ENCODE peak calls at places on chromosomes 13 and 19, in six cellular contexts. B is tibial artery, H is NB4, R is brain microvascular endothelial cell, J is lung, A is aorta. G is an unnamed sample.

GRCh38 chr19:4597975-4598671 is 38.6 kb upstream of the SEMA6B start:
- DNase-seq in B (no peak), R (peak; percentile 19), A (no peak), J (no peak), H (peak; percentile 55), G (no peak)

GRCh38 chr13:25247345-25247744 is 39.9 kb downstream of the MTMR6 start:
- DNase-seq in H (no peak), B (no peak), R (no peak), A (no peak), J (no peak), G (no peak)

GRCh38 chr13:110819203-110820014 is 95.5 kb downstream of the ANKRD10 start:
- DNase-seq in J (peak; percentile 73), B (peak; percentile 87), R (peak; percentile 60), A (peak; percentile 93), H (peak; percentile 82), G (no peak)

GRCh38 chr13:98476106-98476505 is 100.8 kb downstream of the STK24 start:
- DNase-seq in J (no peak), A (no peak), B (no peak), R (no peak), H (no peak), G (no peak)

GRCh38 chr13:27007166-27007565 is 164.4 kb downstream of the USP12 start:
- DNase-seq in H (no peak), A (no peak), R (no peak), J (no peak), B (no peak), G (peak; percentile 45)

GRCh38 chr19:42191855-42192254 is 25.6 kb downstream of the DEDD2 start:
- DNase-seq in R (no peak), B (no peak), H (no peak), A (no peak), J (peak; percentile 57), G (no peak)

GRCh38 chr19:3821857-3822364 is 35.7 kb upstream of the MATK start:
- DNase-seq in J (peak; percentile 71), B (peak; percentile 74), H (peak; percentile 79), R (peak; percentile 30), A (peak; percentile 88), G (no peak)

GRCh38 chr19:5706876-5707573 is 12.9 kb downstream of the LONP1 start:
- DNase-seq in B (no peak), R (no peak), J (no peak), H (no peak), A (peak; percentile 74), G (no peak)

GRCh38 chr19:15223649-15224371 is 8.4 kb downstream of the EPHX3 start:
- DNase-seq in B (no peak), A (no peak), J (no peak), R (no peak), H (no peak), G (no peak)

GRCh38 chr19:53881482-53882390 is at the start of gene PRKCG:
- DNase-seq in R (no peak), A (peak; percentile 81), J (peak; percentile 31), H (peak; percentile 55), B (no peak), G (no peak)

GRCh38 chr19:35639863-35640262 is 1.7 kb upstream of the ETV2 start:
- DNase-seq in A (no peak), B (no peak), J (no peak), R (no peak), H (no peak), G (no peak)

GRCh38 chr13:21670006-21670882 is 629 bp upstream of the FGF9 start:
- DNase-seq in B (peak; percentile 70), H (peak; percentile 69), R (peak; percentile 13), J (no peak), A (peak; percentile 84), G (no peak)

GRCh38 chr13:40982772-40983171 is 36.3 kb downstream of the ELF1 start:
- DNase-seq in R (peak; percentile 74), H (peak; percentile 90), J (no peak), B (no peak), A (no peak), G (no peak)

GRCh38 chr13:112955956-112956355 is 13.1 kb upstream of the MCF2L start:
- DNase-seq in H (no peak), R (no peak), J (no peak), B (peak; percentile 38), A (no peak), G (no peak)

GRCh38 chr13:102693781-102694180 is 1.1 kb downstream of the METTL21C start:
- DNase-seq in A (no peak), J (no peak), R (no peak), B (no peak), H (no peak), G (no peak)

GRCh38 chr19:47446534-47447469 is 24.9 kb downstream of the SLC8A2 start:
- DNase-seq in B (no peak), H (peak; percentile 73), R (no peak), J (peak; percentile 35), A (no peak), G (no peak)

GRCh38 chr19:31110331-31110730 is 238.9 kb downstream of the TSHZ3 start:
- DNase-seq in R (no peak), H (peak; percentile 16), A (no peak), B (no peak), J (no peak), G (no peak)

GRCh38 chr13:99990045-99990977 is 8.7 kb downstream of the ZIC2 start:
- DNase-seq in J (no peak), A (peak; percentile 56), H (no peak), R (no peak), B (no peak), G (no peak)

GRCh38 chr13:99812611-99813010 is 159.0 kb downstream of the ZIC5 start:
- DNase-seq in B (no peak), R (peak; percentile 69), A (no peak), J (no peak), H (no peak), G (no peak)

GRCh38 chr13:42258747-42259146 is 13.2 kb upstream of the AKAP11 start:
- DNase-seq in R (no peak), A (no peak), H (no peak), B (no peak), J (no peak), G (no peak)

GRCh38 chr13:40519637-40520036 is 146.8 kb downstream of the FOXO1 start:
- DNase-seq in J (no peak), B (peak; percentile 71), H (no peak), R (no peak), A (no peak), G (no peak)

GRCh38 chr13:20231839-20232555 is at the start of gene GJB6:
- DNase-seq in B (no peak), H (no peak), J (no peak), A (no peak), R (no peak), G (no peak)

GRCh38 chr19:5001547-5002131 is 32.7 kb downstream of the KDM4B start:
- DNase-seq in B (no peak), J (no peak), H (peak; percentile 62), A (no peak), R (peak; percentile 57), G (no peak)

GRCh38 chr19:49613374-49613773 is 22.4 kb downstream of the PRR12 start:
- DNase-seq in H (no peak), R (peak; percentile 16), B (no peak), J (no peak), A (no peak), G (no peak)

GRCh38 chr19:53583181-53583580 is 45.2 kb downstream of the ZNF331 start:
- DNase-seq in R (no peak), J (no peak), H (no peak), B (no peak), A (no peak), G (no peak)

GRCh38 chr13:27194895-27195764 is 23.5 kb upstream of the USP12 start:
- DNase-seq in H (peak; percentile 77), A (no peak), B (no peak), R (peak; percentile 92), J (no peak), G (no peak)

GRCh38 chr19:24033962-24034342 is 53.0 kb upstream of the ZNF254 start:
- DNase-seq in H (peak; percentile 77), R (peak; percentile 70), A (peak; percentile 79), J (peak; percentile 63), B (peak; percentile 70), G (peak; percentile 71)

GRCh38 chr19:49150106-49150943 is 4.9 kb downstream of the HRC start:
- DNase-seq in H (peak; percentile 83), J (peak; percentile 76), R (peak; percentile 64), B (peak; percentile 90), A (peak; percentile 93), G (peak; percentile 88)

GRCh38 chr13:105116966-105117365 is 1418.5 kb downstream of the EFNB2 start:
- DNase-seq in A (no peak), B (no peak), J (no peak), H (no peak), R (no peak), G (no peak)

GRCh38 chr19:1213391-1214286 is 8.1 kb downstream of the STK11 start:
- DNase-seq in B (peak; percentile 91), H (no peak), A (peak; percentile 91), J (peak; percentile 61), R (peak; percentile 73), G (peak; percentile 86)
- H3K4me3 ChIP-seq in B (peak overlapping the region; percentile 20), H (no peak overlapping the region), A (no peak overlapping the region), J (no peak overlapping the region), R (no peak overlapping the region), G (peak overlapping the region; percentile 37)

GRCh38 chr19:2055871-2056809 is 5.1 kb upstream of the MKNK2 start:
- DNase-seq in B (peak; percentile 82), J (peak; percentile 57), H (no peak), R (no peak), A (no peak), G (no peak)

GRCh38 chr19:2051771-2052704 is 994 bp upstream of the MKNK2 start:
- DNase-seq in J (no peak), B (no peak), R (no peak), H (no peak), A (no peak), G (no peak)

GRCh38 chr19:2050991-2051770 is at the start of gene MKNK2:
- DNase-seq in H (peak; percentile 78), A (peak; percentile 98), J (peak; percentile 92), B (peak; percentile 93), R (peak; percentile 62), G (peak; percentile 92)

GRCh38 chr19:2054763-2055162 is 3.7 kb upstream of the MKNK2 start:
- DNase-seq in H (no peak), J (no peak), A (no peak), R (no peak), B (no peak), G (no peak)

GRCh38 chr19:2053601-2054389 is 2.8 kb upstream of the MKNK2 start:
- DNase-seq in R (no peak), H (no peak), J (no peak), A (no peak), B (peak; percentile 72), G (peak; percentile 81)
- H3K4me3 ChIP-seq in R (no peak overlapping the region), H (no peak overlapping the region), J (no peak overlapping the region), A (no peak overlapping the region), B (no peak overlapping the region), G (no peak overlapping the region)

DNA sequence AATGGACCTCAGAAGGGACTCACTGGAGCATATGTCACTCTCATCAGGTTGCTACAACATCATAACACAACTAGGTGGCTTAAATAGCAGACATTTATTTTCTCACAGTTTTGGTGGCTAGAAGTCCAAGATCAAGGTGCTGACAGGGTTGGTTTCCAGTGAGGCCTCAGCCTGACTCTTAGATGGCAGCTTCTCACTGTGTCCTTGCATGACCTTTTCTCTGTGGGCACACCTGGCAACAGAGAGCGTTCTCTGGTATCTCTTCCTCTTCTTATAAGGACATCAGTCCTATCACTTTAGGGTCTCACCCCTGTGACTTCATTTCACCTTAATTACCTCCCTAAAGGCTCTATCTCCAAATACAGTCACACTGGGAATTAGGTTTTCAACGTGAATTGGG is 74.5 kb downstream of the CYSLTR2 start:
- DNase-seq in J (no peak), A (no peak), R (no peak), B (no peak), H (no peak), G (no peak)
- H3K4me3 ChIP-seq in J (no peak overlapping the region), A (no peak overlapping the region), R (no peak overlapping the region), B (no peak overlapping the region), H (no peak overlapping the region), G (no peak overlapping the region)

GRCh38 chr19:37994823-37995130 is 87.8 kb downstream of the SIPA1L3 start:
- DNase-seq in A (no peak), J (no peak), H (no peak), R (no peak), B (no peak), G (no peak)
- H3K4me3 ChIP-seq in A (no peak overlapping the region), J (no peak overlapping the region), H (no peak overlapping the region), R (no peak overlapping the region), B (no peak overlapping the region), G (no peak overlapping the region)